ENCODE peak calls at places on chromosomes 6 and 20, in four cellular contexts. One of them, this sample, is unnamed.

GRCh38 chr20:3282271-3283221 is 43.6 kb upstream of the SLC4A11 start:
- DNase-seq in dorsolateral prefrontal cortex: no peak
- DNase-seq in nephron progenitor cell: no peak
- DNase-seq in lower lobe of right lung: no peak
- DNase-seq in this sample: no peak

GRCh38 chr20:25353754-25354705 is 36.6 kb downstream of the ABHD12 start:
- DNase-seq in dorsolateral prefrontal cortex: no peak
- DNase-seq in nephron progenitor cell: no peak
- DNase-seq in lower lobe of right lung: no peak
- DNase-seq in this sample: no peak

GRCh38 chr6:125273965-125274364 is 27.8 kb downstream of the HDDC2 start:
- DNase-seq in dorsolateral prefrontal cortex: no peak
- DNase-seq in nephron progenitor cell: no peak
- DNase-seq in lower lobe of right lung: no peak
- DNase-seq in this sample: no peak

GRCh38 chr6:28867078-28867414 is 56.7 kb downstream of the TRIM27 start:
- DNase-seq in dorsolateral prefrontal cortex: no peak
- DNase-seq in nephron progenitor cell: no peak
- DNase-seq in lower lobe of right lung: no peak
- DNase-seq in this sample: no peak

GRCh38 chr6:151807513-151808330 is at the start of gene ESR1:
- DNase-seq in dorsolateral prefrontal cortex: no peak
- DNase-seq in nephron progenitor cell: peak
- DNase-seq in lower lobe of right lung: peak
- DNase-seq in this sample: peak

GRCh38 chr20:33704197-33704924 is 15.7 kb downstream of the PXMP4 start:
- DNase-seq in dorsolateral prefrontal cortex: no peak
- DNase-seq in nephron progenitor cell: no peak
- DNase-seq in lower lobe of right lung: no peak
- DNase-seq in this sample: no peak

GRCh38 chr6:19772891-19773290 is 64.3 kb upstream of the ID4 start:
- DNase-seq in dorsolateral prefrontal cortex: no peak
- DNase-seq in nephron progenitor cell: no peak
- DNase-seq in lower lobe of right lung: no peak
- DNase-seq in this sample: no peak

GRCh38 chr20:34283844-34284243 is 19.3 kb downstream of the AHCY start:
- DNase-seq in dorsolateral prefrontal cortex: no peak
- DNase-seq in nephron progenitor cell: no peak
- DNase-seq in lower lobe of right lung: no peak
- DNase-seq in this sample: no peak

GRCh38 chr6:111764238-111765182 is 108.7 kb downstream of the FYN start:
- DNase-seq in dorsolateral prefrontal cortex: no peak
- DNase-seq in nephron progenitor cell: peak
- DNase-seq in lower lobe of right lung: no peak
- DNase-seq in this sample: no peak

GRCh38 chr6:47477497-47478232 is at the start of gene CD2AP:
- DNase-seq in dorsolateral prefrontal cortex: peak
- DNase-seq in nephron progenitor cell: peak
- DNase-seq in lower lobe of right lung: peak
- DNase-seq in this sample: peak
- TF ChIP-seq CTCF in dorsolateral prefrontal cortex: no peak
- TF ChIP-seq CTCF in nephron progenitor cell: no peak
- TF ChIP-seq CTCF in lower lobe of right lung: no peak
- TF ChIP-seq CTCF in this sample: peak

GRCh38 chr6:30075094-30075986 is at the start of gene RNF39:
- DNase-seq in dorsolateral prefrontal cortex: no peak
- DNase-seq in nephron progenitor cell: peak
- DNase-seq in lower lobe of right lung: peak
- DNase-seq in this sample: no peak
- TF ChIP-seq CTCF in dorsolateral prefrontal cortex: no peak
- TF ChIP-seq CTCF in nephron progenitor cell: peak
- TF ChIP-seq CTCF in lower lobe of right lung: peak
- TF ChIP-seq CTCF in this sample: peak

DNA sequence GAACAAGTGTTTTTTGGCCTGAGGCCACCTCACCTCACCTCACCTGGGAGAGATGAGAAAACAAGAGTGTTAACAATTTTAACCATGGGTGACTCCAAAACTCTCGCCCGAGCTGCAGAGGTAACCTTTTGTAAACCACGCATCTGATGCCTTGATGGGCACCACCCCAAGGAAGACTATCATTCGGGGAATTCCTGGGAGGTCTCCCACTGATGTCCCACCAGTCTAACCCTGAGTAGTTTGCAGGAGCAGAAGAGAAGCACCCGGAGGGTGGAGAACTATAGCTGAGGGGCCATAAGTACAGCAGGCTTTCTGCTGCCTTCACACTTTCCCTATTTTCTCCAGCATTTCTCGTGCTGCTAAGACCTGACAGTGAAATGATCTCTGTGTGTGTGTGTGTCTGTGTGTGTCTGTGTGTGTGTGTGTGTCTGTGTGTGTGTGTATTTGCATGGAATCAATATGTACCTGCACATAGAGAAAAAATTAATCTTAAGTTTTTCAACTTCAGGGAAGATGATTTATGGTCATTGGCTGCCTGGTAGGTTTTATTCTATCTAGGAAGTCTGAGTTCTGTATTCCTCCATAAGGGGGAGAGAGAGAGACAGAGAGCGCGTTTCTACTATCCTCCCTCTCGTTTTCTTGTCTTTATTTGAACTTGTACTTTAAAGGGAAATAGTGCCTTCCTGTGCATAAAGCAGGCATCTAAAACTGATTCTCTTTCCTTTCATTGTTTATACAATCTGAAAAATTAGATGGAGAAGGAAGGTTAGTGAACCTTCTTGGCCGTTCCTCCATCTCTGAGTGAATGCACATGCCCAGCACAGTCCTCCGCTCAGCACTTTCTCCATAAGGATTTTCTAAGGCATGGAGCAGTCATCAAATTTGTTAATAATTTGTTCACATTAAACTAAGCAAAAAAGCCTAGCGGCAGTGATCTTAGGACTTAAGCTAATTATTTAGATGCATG is 75.9 kb downstream of the CAP2 start:
- DNase-seq in dorsolateral prefrontal cortex: no peak
- DNase-seq in nephron progenitor cell: no peak
- DNase-seq in lower lobe of right lung: no peak
- DNase-seq in this sample: no peak
- TF ChIP-seq CTCF in dorsolateral prefrontal cortex: no peak
- TF ChIP-seq CTCF in nephron progenitor cell: no peak
- TF ChIP-seq CTCF in lower lobe of right lung: peak
- TF ChIP-seq CTCF in this sample: peak

DNA sequence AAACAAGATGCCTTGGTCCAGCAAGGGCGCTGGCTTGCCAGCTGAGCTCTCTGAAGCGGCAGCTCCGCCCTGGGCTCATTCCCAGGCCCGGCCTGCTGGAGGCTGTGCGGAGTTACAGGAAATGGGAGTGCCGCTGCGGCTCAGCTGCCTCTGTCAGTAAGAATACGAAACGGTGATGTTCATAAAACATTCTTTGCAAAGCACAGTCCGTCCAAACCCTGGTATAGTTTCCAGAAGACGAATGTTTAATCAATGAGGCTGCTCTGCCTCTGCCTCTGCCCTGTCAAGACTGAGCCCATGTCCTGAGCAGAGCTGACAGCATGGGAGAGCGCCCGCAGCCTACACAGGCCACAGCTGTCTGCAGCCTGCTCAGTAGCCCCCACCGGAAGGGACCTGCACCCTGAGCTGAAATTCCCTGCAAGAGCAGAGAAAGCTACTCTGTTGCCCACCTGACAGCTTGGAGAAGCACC is 153.3 kb upstream of the SNX9 start:
- DNase-seq in dorsolateral prefrontal cortex: peak
- DNase-seq in nephron progenitor cell: peak
- DNase-seq in lower lobe of right lung: peak
- DNase-seq in this sample: no peak
- TF ChIP-seq CTCF in dorsolateral prefrontal cortex: peak
- TF ChIP-seq CTCF in nephron progenitor cell: no peak
- TF ChIP-seq CTCF in lower lobe of right lung: no peak
- TF ChIP-seq CTCF in this sample: peak

GRCh38 chr20:10078403-10078802 is 43.6 kb downstream of the ANKEF1 start:
- DNase-seq in dorsolateral prefrontal cortex: no peak
- DNase-seq in nephron progenitor cell: no peak
- DNase-seq in lower lobe of right lung: no peak
- DNase-seq in this sample: no peak

GRCh38 chr20:10075606-10076005 is 40.8 kb downstream of the ANKEF1 start:
- DNase-seq in dorsolateral prefrontal cortex: no peak
- DNase-seq in nephron progenitor cell: no peak
- DNase-seq in lower lobe of right lung: no peak
- DNase-seq in this sample: no peak

GRCh38 chr20:10076126-10077080 is 41.6 kb downstream of the ANKEF1 start:
- DNase-seq in dorsolateral prefrontal cortex: no peak
- DNase-seq in nephron progenitor cell: no peak
- DNase-seq in lower lobe of right lung: no peak
- DNase-seq in this sample: no peak

GRCh38 chr20:10077886-10078285 is 43.1 kb downstream of the ANKEF1 start:
- DNase-seq in dorsolateral prefrontal cortex: no peak
- DNase-seq in nephron progenitor cell: no peak
- DNase-seq in lower lobe of right lung: no peak
- DNase-seq in this sample: no peak

GRCh38 chr20:10077081-10077471 is 42.3 kb downstream of the ANKEF1 start:
- DNase-seq in dorsolateral prefrontal cortex: no peak
- DNase-seq in nephron progenitor cell: peak
- DNase-seq in lower lobe of right lung: no peak
- DNase-seq in this sample: no peak
- TF ChIP-seq CTCF in dorsolateral prefrontal cortex: no peak
- TF ChIP-seq CTCF in nephron progenitor cell: peak
- TF ChIP-seq CTCF in lower lobe of right lung: peak
- TF ChIP-seq CTCF in this sample: peak

GRCh38 chr20:50453533-50453932 is 56.6 kb upstream of the PTPN1 start:
- DNase-seq in dorsolateral prefrontal cortex: no peak
- DNase-seq in nephron progenitor cell: no peak
- DNase-seq in lower lobe of right lung: no peak
- DNase-seq in this sample: no peak

GRCh38 chr20:50460115-50460607 is 50.0 kb upstream of the PTPN1 start:
- DNase-seq in dorsolateral prefrontal cortex: no peak
- DNase-seq in nephron progenitor cell: peak
- DNase-seq in lower lobe of right lung: no peak
- DNase-seq in this sample: no peak

GRCh38 chr20:50459124-50459918 is 50.9 kb upstream of the PTPN1 start:
- DNase-seq in dorsolateral prefrontal cortex: no peak
- DNase-seq in nephron progenitor cell: no peak
- DNase-seq in lower lobe of right lung: no peak
- DNase-seq in this sample: no peak

GRCh38 chr20:50455656-50456451 is 54.3 kb upstream of the PTPN1 start:
- DNase-seq in dorsolateral prefrontal cortex: no peak
- DNase-seq in nephron progenitor cell: no peak
- DNase-seq in lower lobe of right lung: peak
- DNase-seq in this sample: no peak

DNA sequence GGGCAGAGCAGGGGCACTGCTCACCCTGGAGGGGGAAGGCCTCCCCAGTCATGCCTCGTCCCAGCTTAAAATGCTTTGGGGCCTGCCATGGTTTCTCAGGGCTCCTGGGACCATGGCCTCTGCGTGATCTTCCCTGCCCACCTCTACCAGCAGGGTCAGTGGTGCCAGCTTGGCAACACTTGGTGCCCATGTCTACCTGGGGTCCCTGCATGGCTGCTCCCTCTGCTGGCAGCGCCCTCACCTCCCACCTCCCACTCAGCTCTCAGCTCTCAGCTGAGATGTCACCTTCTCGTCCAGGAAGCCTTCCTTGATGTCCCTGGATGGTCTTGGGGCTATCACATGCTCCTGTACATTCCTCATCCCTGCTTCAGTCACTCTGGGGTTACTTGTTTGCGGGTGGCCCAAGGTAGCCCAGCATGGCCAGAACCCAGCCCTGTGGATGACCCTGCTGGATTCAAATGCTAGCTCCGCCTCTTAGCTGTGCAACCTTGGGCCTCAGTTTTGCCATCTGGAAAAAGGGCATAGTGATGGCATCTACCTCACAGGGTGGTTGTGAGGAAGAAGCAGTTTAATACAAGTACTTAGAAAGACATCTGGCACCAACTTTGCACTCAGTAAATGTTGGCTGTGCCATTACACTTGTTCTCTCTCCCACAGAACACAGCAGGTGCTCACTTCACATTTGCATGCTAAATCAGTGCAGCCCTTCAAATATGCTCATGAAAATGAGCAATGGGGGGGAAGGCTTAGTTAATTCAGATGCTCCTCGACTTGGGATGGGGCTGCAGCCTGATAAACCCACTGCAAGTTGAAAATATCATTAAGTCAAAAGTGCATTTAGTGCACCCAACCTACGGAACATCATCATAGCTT is 53.5 kb upstream of the PTPN1 start:
- DNase-seq in dorsolateral prefrontal cortex: no peak
- DNase-seq in nephron progenitor cell: no peak
- DNase-seq in lower lobe of right lung: no peak
- DNase-seq in this sample: no peak
- TF ChIP-seq CTCF in dorsolateral prefrontal cortex: no peak
- TF ChIP-seq CTCF in nephron progenitor cell: no peak
- TF ChIP-seq CTCF in lower lobe of right lung: no peak
- TF ChIP-seq CTCF in this sample: peak

DNA sequence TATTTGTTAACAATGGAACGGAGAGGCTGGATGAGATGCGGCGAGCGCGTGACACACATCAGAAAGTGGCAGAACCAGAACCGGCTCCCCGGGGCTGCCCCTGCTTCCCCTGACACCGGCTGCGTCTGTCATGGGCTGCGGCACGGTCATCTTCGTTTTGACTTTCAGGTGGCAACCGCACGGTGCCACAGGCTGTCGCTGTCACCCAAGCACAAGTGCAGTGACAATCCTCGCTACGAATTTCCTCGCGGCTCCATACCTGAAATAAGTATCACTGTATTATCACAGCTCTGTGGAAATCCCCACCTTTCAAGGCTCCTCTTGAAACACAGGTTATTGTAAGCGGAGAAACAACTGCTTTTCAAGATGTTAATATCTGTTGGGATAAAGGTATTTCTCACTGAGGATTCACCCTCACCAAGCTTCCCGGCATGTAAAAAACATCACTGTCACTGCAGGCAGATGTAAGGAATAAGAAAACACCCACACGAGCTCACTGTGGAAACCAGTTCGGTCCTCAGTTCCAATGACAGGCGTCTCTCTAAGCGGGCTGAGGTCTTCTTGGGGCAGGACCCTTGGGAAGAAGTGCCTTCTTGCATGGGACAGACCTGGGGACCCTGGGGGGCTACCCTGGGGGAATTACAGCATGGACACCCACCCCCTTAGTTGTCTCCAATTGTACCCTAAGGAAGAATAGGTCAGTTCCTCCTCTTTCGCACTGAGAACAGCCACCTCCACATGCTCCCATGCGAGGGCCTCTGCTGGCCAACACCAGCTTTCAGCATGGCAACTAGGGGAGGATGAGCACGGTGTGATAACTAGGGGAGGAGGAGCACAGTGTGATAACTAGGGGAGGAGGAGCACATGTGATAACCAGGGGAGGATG is 86.3 kb downstream of the DACT2 start:
- DNase-seq in dorsolateral prefrontal cortex: no peak
- DNase-seq in nephron progenitor cell: no peak
- DNase-seq in lower lobe of right lung: no peak
- DNase-seq in this sample: no peak
- TF ChIP-seq CTCF in dorsolateral prefrontal cortex: no peak
- TF ChIP-seq CTCF in nephron progenitor cell: no peak
- TF ChIP-seq CTCF in lower lobe of right lung: no peak
- TF ChIP-seq CTCF in this sample: no peak

This sample was measured in progenitor cell of endocrine pancreas.